ENCODE peak calls at places on chromosomes 4 and X, in six cellular contexts. W, U, P, J, V and D are unnamed samples.

GRCh38 chr4:38842998-38843397 is 13.6 kb downstream of the TLR6 start:
- DNase-seq in V (no peak), J (no peak), P (no peak), U (no peak), W (no peak), D (no peak)

GRCh38 chr4:82779032-82779431 is 19.6 kb downstream of the SCD5 start:
- DNase-seq in W (no peak), P (no peak), V (no peak), U (no peak), J (no peak), D (no peak)

GRCh38 chr4:166432125-166432524 is 559.1 kb downstream of the TLL1 start:
- DNase-seq in U (no peak), J (no peak), V (no peak), P (no peak), W (no peak), D (no peak)

GRCh38 chrX:24629701-24630100 is 17.4 kb downstream of the PCYT1B start:
- DNase-seq in U (no peak), W (no peak), P (no peak), V (no peak), J (no peak), D (no peak)

GRCh38 chr4:122602277-122603142 is 18.4 kb downstream of the IL21 start:
- DNase-seq in P (no peak), V (no peak), J (peak; percentile 20), U (no peak), W (peak; percentile 43), D (no peak)

GRCh38 chrX:119784747-119785446 is 6.5 kb downstream of the RPL39 start:
- DNase-seq in J (peak; percentile 68), V (no peak), U (peak; percentile 39), W (no peak), P (peak; percentile 60), D (peak; percentile 48)

GRCh38 chr4:2497931-2498330 is 29.0 kb downstream of the RNF4 start:
- DNase-seq in V (no peak), J (no peak), U (no peak), P (no peak), W (no peak), D (no peak)

GRCh38 chr4:47313396-47313795 is 150.1 kb downstream of the COMMD8 start:
- DNase-seq in P (no peak), U (no peak), W (no peak), V (no peak), J (no peak), D (no peak)

GRCh38 chr4:89511776-89512175 is 204.2 kb upstream of the GPRIN3 start:
- DNase-seq in U (no peak), W (no peak), J (no peak), V (no peak), P (no peak), D (no peak)

GRCh38 chr4:132328761-132329160 is 820.3 kb upstream of the PCDH10 start:
- DNase-seq in U (no peak), V (no peak), P (no peak), W (no peak), J (no peak), D (no peak)

GRCh38 chrX:23883737-23884354 is 23.9 kb downstream of the APOO start:
- DNase-seq in W (no peak), U (no peak), P (no peak), V (peak; percentile 77), J (peak; percentile 79), D (no peak)

GRCh38 chrX:151710457-151710856 is 5.4 kb upstream of the FATE1 start:
- DNase-seq in J (no peak), V (no peak), P (no peak), U (no peak), W (no peak), D (no peak)

GRCh38 chr4:164320847-164321246 is 433.1 kb upstream of the SMIM31 start:
- DNase-seq in J (no peak), P (no peak), W (no peak), U (no peak), V (no peak), D (no peak)

GRCh38 chr4:44186096-44186849 is 262.3 kb downstream of the KCTD8 start:
- DNase-seq in U (no peak), W (no peak), P (no peak), V (no peak), J (no peak), D (peak; percentile 37)

GRCh38 chr4:134216436-134216835 is 14.8 kb upstream of the PABPC4L start:
- DNase-seq in J (no peak), W (no peak), V (peak; percentile 82), U (no peak), P (no peak), D (no peak)

GRCh38 chr4:119300388-119301131 is 21.4 kb downstream of the FABP2 start:
- DNase-seq in V (peak; percentile 72), W (peak; percentile 91), P (peak; percentile 99), J (peak; percentile 95), U (peak; percentile 93), D (peak; percentile 94)

GRCh38 chr4:140135529-140136021 is 18.4 kb downstream of the MAML3 start:
- DNase-seq in V (no peak), J (no peak), P (peak; percentile 69), W (no peak), U (no peak), D (peak; percentile 60)

GRCh38 chr4:91436556-91436955 is 867.2 kb upstream of the GRID2 start:
- DNase-seq in W (no peak), V (no peak), J (no peak), U (no peak), P (no peak), D (no peak)

GRCh38 chr4:159232465-159233106 is 129.7 kb downstream of the RAPGEF2 start:
- DNase-seq in W (no peak), U (no peak), P (no peak), J (no peak), V (no peak), D (no peak)

GRCh38 chr4:184752496-184753275 is 18.8 kb upstream of the CENPU start:
- DNase-seq in W (no peak), P (no peak), J (peak; percentile 77), V (no peak), U (no peak), D (no peak)

GRCh38 chr4:87839309-87839946 is 6.7 kb downstream of the MEPE start:
- DNase-seq in U (no peak), P (no peak), W (no peak), V (no peak), J (peak; percentile 58), D (peak; percentile 22)

GRCh38 chr4:109079731-109080130 is 222.7 kb downstream of the COL25A1 start:
- DNase-seq in W (no peak), J (peak; percentile 2), P (no peak), U (no peak), V (no peak), D (no peak)

GRCh38 chr4:48944659-48945290 is 38.2 kb upstream of the OCIAD2 start:
- DNase-seq in J (peak; percentile 69), V (no peak), P (no peak), W (no peak), U (peak; percentile 12), D (no peak)

DNA sequence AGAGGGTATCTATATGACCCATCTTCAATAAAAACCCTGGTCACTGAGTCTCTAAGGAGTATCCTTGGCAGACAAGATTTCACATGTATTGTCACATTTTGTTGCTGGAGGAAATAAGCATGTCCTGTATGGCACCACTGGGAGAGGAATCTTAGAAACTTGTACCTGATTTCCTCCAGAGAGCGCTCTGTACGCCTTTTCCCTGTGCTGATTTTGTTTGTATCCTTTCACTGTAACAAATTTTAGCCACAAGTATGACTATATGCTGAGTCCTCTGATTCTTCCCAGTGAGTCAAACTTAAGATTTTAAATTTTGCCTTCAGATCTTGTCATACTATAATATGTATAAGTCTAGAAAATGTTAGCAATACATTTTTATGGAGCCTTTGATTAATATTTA is 102.8 kb downstream of the ITIH6 start:
- DNase-seq in U (no peak), W (no peak), V (no peak), P (no peak), J (no peak), D (no peak)
- TF ChIP-seq CTCF in U (no peak), W (no peak), V (no peak), P (no peak), J (no peak), D (no peak)

GRCh38 chr4:11426716-11427115 is 2.0 kb downstream of the HS3ST1 start:
- DNase-seq in U (no peak), V (no peak), J (no peak), P (no peak), W (no peak), D (no peak)

GRCh38 chr4:11424000-11424399 is 4.7 kb downstream of the HS3ST1 start:
- DNase-seq in W (no peak), J (peak; percentile 55), U (peak; percentile 53), V (no peak), P (no peak), D (no peak)

GRCh38 chr4:11426003-11426402 is 2.7 kb downstream of the HS3ST1 start:
- DNase-seq in P (no peak), W (no peak), U (no peak), V (no peak), J (no peak), D (no peak)

GRCh38 chr4:11423465-11423864 is 5.2 kb downstream of the HS3ST1 start:
- DNase-seq in V (no peak), W (no peak), J (no peak), P (no peak), U (no peak), D (no peak)

DNA sequence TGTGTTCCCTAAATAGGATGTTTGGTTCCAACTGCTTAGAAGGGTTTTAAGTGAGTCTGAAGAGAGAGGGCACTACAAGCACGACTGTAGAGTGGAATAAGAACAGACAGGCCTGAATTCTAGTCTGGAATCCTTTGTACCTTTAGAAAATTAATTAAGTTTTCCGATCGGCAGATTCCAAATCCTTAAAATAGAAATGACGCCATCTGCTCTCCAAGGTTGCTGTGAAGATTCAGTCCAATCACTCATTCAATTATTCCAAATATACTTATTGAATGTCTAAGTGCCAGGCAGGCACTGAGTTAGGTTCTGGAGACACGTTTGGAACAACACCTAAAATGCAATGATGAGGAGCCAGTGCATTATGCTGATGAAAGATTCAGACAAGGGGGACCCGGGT is 3.8 kb downstream of the HS3ST1 start:
- DNase-seq in V (no peak), P (no peak), J (no peak), U (no peak), W (no peak), D (no peak)
- TF ChIP-seq CTCF in V (no peak), P (no peak), J (no peak), U (no peak), W (no peak), D (no peak)

DNA sequence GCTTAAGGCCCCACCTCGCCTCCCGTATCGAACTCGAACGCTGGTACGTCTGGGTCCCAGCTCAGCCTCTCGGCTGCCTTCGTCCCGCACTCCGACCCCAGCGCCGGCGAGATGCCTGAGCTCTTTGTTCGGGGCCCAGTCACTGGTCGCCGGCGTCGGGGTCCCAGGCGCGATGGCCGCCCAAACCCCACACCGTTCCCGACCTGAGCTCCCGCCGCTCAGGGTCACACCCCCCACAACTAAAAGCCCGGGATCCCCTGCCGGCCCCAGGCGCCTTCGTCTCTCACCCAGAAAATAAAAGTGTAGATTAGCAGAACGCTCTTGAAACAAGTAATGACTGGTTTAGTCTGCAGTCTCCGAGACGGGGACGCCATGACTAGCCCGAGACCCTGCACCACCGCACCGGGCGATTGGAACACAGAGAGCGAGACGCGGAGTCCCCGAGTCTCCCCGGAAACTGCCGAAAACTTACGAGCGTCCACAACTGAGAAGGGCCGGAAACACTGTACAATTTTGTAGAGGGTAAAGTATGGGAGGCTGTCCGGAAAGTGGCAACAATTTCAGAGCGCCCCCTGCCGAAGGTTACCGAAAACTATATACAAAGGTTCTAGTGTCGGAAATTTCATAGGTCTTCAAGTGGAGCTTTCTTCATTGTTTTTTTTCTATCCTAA is at the start of gene TSPAN6:
- DNase-seq in J (peak; percentile 1), P (peak; percentile 84), U (peak; percentile 73), V (peak; percentile 50), W (peak; percentile 52), D (peak; percentile 85)
- TF ChIP-seq CTCF in J (peak; percentile 22), P (peak; percentile 51), U (peak; percentile 51), V (peak; percentile 61), W (peak; percentile 51), D (peak; percentile 69)

GRCh38 chrX:65528705-65529340 is 5.8 kb downstream of the LAS1L start:
- DNase-seq in J (peak; percentile 52), W (no peak), V (no peak), P (no peak), U (peak; percentile 53), D (peak; percentile 67)
- TF ChIP-seq CTCF in J (peak; percentile 96), W (peak; percentile 70), V (peak; percentile 92), P (peak; percentile 91), U (peak; percentile 75), D (peak; percentile 91)